ENCODE peak calls at places on chromosomes 2 and 18, in five cellular contexts. Q is endothelial cell, N is HFF-Myc, X is H9, A is WTC11. Z is an unnamed sample.

GRCh38 chr18:2846241-2846637 is 567 bp upstream of the EMILIN2 start:
- DNase-seq in X (no peak), A (peak), Q (no peak), N (no peak), Z (no peak)

GRCh38 chr2:122168799-122169198 is 413.3 kb downstream of the TSN start:
- DNase-seq in X (peak), Q (peak), N (no peak), A (peak), Z (no peak)

GRCh38 chr18:63130176-63130575 is 189.4 kb downstream of the BCL2 start:
- DNase-seq in N (no peak), Q (no peak), X (no peak), A (no peak), Z (no peak)

GRCh38 chr2:61750624-61751023 is 103.2 kb downstream of the FAM161A start:
- DNase-seq in Q (no peak), A (no peak), X (no peak), N (no peak), Z (no peak)

GRCh38 chr18:42141439-42141838 is 186.4 kb downstream of the PIK3C3 start:
- DNase-seq in Q (no peak), N (no peak), X (no peak), A (no peak), Z (no peak)

GRCh38 chr2:68193774-68194372 is 36.2 kb downstream of the PNO1 start:
- DNase-seq in N (peak), A (no peak), Q (no peak), X (no peak), Z (peak)

GRCh38 chr2:3108710-3109702 is 268.6 kb downstream of the EIPR1 start:
- DNase-seq in A (no peak), X (peak), N (no peak), Q (no peak), Z (no peak)

GRCh38 chr2:8515864-8516533 is 165.9 kb upstream of the ID2 start:
- DNase-seq in Q (no peak), A (no peak), X (no peak), N (no peak), Z (no peak)

GRCh38 chr2:235567842-235568241 is 74.0 kb downstream of the AGAP1 start:
- DNase-seq in A (no peak), X (no peak), N (no peak), Q (no peak), Z (no peak)

GRCh38 chr2:212815453-212815852 is 276.9 kb upstream of the ERBB4 start:
- DNase-seq in N (no peak), X (no peak), Q (no peak), A (no peak), Z (no peak)

GRCh38 chr2:202762546-202762945 is 109.0 kb downstream of the ICA1L start:
- DNase-seq in N (no peak), A (no peak), X (no peak), Q (no peak), Z (no peak)

GRCh38 chr2:134420256-134420655 is 166.4 kb downstream of the MGAT5 start:
- DNase-seq in Q (no peak), X (peak), N (no peak), A (no peak), Z (no peak)

GRCh38 chr2:120805011-120805410 is 69.3 kb downstream of the GLI2 start:
- DNase-seq in N (no peak), X (no peak), Q (no peak), A (no peak), Z (no peak)

GRCh38 chr2:238711346-238711745 is 136.5 kb upstream of the TWIST2 start:
- DNase-seq in N (no peak), X (no peak), Q (no peak), A (no peak), Z (no peak)

GRCh38 chr2:191679818-191680600 is 2.1 kb downstream of the NABP1 start:
- DNase-seq in X (no peak), Q (no peak), A (no peak), N (no peak), Z (no peak)

GRCh38 chr2:182593394-182593707 is 122.7 kb upstream of the DNAJC10 start:
- DNase-seq in N (peak), Q (no peak), A (no peak), X (no peak), Z (peak)

GRCh38 chr2:207871911-207872310 is 102.2 kb upstream of the FZD5 start:
- DNase-seq in X (no peak), A (no peak), Q (no peak), N (no peak), Z (no peak)

GRCh38 chr2:145760781-145761649 is 1241.1 kb upstream of the ZEB2 start:
- DNase-seq in N (no peak), X (no peak), Q (no peak), A (no peak), Z (peak)

GRCh38 chr18:7452331-7452730 is 114.8 kb upstream of the PTPRM start:
- DNase-seq in N (no peak), Q (peak), A (peak), X (peak), Z (no peak)

GRCh38 chr2:158724803-158725271 is 70.3 kb upstream of the DAPL1 start:
- DNase-seq in A (no peak), N (no peak), X (no peak), Q (no peak), Z (no peak)

GRCh38 chr2:20571231-20571630 is 79.7 kb downstream of the HS1BP3 start:
- DNase-seq in A (no peak), X (no peak), N (no peak), Q (no peak), Z (no peak)

GRCh38 chr18:36376361-36376760 is 78.8 kb downstream of the FHOD3 start:
- DNase-seq in X (no peak), N (no peak), Q (no peak), A (no peak), Z (no peak)

GRCh38 chr18:63161728-63162195 is 157.8 kb downstream of the BCL2 start:
- DNase-seq in X (no peak), N (peak), Q (no peak), A (no peak), Z (peak)

GRCh38 chr2:7795358-7796199 is 878.4 kb downstream of the RNF144A start:
- DNase-seq in A (no peak), X (no peak), N (no peak), Q (no peak), Z (no peak)

GRCh38 chr2:178271629-178272333 is 77.5 kb downstream of the OSBPL6 start:
- DNase-seq in A (no peak), N (no peak), X (no peak), Q (no peak), Z (peak)

GRCh38 chr2:208057108-208057507 is 31.8 kb upstream of the PLEKHM3 start:
- DNase-seq in N (no peak), Q (no peak), A (no peak), X (no peak), Z (no peak)

GRCh38 chr2:115190459-115190858 is 748.0 kb downstream of the DPP10 start:
- DNase-seq in X (no peak), N (no peak), A (no peak), Q (no peak), Z (no peak)

GRCh38 chr2:18891598-18892345 is 302.4 kb upstream of the NT5C1B start:
- DNase-seq in X (no peak), Q (no peak), N (no peak), A (no peak), Z (no peak)

GRCh38 chr2:162243305-162243693 is at the start of gene FAP:
- DNase-seq in X (no peak), A (no peak), Q (no peak), N (peak), Z (peak)

GRCh38 chr2:68251187-68251854 is 1.0 kb downstream of the PPP3R1 start:
- DNase-seq in N (peak), Q (peak), A (peak), X (peak), Z (peak)

GRCh38 chr2:198700330-198700729 is 757.4 kb downstream of the SATB2 start:
- DNase-seq in A (no peak), Q (no peak), N (no peak), X (no peak), Z (no peak)

GRCh38 chr2:63643486-63643885 is 54.7 kb downstream of the MDH1 start:
- DNase-seq in Q (no peak), N (no peak), A (no peak), X (no peak), Z (no peak)

GRCh38 chr18:79791141-79791972 is 6.4 kb upstream of the KCNG2 start:
- DNase-seq in A (no peak), N (peak), Q (no peak), X (no peak), Z (peak)

GRCh38 chr2:117714761-117715160 is 99.7 kb upstream of the DDX18 start:
- DNase-seq in X (no peak), N (no peak), A (no peak), Q (no peak), Z (no peak)

GRCh38 chr2:239269173-239269865 is 131.5 kb downstream of the HDAC4 start:
- DNase-seq in A (no peak), N (no peak), X (no peak), Q (no peak), Z (no peak)

GRCh38 chr2:27765621-27766286 is 5.8 kb upstream of the MRPL33 start:
- DNase-seq in A (no peak), N (no peak), X (no peak), Q (peak), Z (no peak)

GRCh38 chr2:53210538-53210937 is 557.1 kb upstream of the CHAC2 start:
- DNase-seq in X (peak), A (no peak), N (no peak), Q (no peak), Z (no peak)

GRCh38 chr2:240915526-240916335 is 9.6 kb downstream of the CROCC2 start:
- DNase-seq in X (no peak), N (no peak), Q (no peak), A (peak), Z (no peak)

GRCh38 chr2:240914645-240915525 is 8.7 kb downstream of the CROCC2 start:
- DNase-seq in Q (no peak), N (no peak), X (no peak), A (no peak), Z (no peak)

GRCh38 chr2:240911641-240912265 is 5.6 kb downstream of the CROCC2 start:
- DNase-seq in Q (no peak), N (no peak), X (no peak), A (no peak), Z (no peak)

GRCh38 chr2:240912878-240913809 is 7.0 kb downstream of the CROCC2 start:
- DNase-seq in Q (no peak), A (no peak), N (no peak), X (no peak), Z (no peak)

DNA sequence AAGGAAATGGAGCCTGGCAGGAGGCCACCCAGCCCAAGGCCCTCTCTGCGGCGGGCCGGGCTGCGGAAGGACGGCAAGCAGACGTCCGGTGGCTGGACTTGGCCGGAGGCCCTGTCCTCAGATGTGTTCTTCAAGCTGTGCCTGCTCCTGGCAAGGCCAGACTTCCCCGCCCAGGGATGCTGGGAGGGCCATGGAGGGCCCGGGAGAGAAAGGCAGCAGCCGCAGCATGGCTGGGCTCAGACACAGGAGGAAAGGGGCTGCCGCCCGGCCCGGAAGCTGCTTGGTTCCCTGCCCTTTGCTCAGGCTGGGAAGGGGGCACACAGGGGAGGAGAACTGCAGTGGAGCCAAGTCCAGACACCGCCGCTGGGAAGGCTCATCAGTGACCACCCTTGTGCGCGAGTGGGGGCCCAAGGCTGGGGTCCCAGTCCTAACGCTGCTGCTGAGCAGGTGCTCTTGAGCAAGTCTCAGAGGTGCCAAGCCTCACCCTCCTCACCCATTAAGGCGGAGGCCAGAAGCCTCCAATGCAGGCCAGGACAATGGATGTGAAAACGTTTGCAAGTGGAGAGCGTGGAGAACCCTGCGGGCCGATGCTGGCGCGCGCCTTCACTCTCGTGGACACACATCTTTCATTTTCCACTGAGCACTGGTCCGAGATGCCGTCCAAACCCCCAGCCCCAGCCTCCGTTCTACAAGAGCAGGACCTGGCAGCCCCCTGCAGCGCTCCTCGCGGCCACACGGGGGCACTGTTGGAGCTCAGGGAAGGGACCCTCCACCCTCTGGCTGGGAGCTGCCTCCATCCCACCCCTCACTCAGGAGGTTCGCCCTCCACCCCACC is 7.9 kb downstream of the CROCC2 start:
- DNase-seq in A (peak), Q (peak), X (peak), N (no peak), Z (peak)
- TF ChIP-seq CTCF in A (peak), Q (peak), X (peak), N (peak), Z (peak)

DNA sequence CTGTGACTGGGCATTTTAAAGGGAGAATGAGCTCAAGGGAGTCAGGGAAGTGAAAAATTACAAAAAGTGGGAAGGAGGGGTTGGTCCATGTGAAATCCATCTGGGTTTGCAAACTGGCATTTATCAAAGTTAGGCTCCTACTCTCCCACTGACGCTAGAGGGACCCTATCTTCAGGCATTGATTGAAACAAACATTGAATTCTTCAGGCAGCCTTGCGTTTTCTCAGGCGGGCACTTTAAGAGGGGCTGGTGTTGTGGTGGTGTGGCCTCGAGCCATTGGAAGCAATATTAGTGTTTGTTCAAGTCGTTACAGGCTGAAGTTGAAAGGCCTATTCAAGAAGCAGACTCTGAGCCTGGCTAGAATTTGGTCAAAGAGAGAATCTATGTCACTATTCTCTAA is 36.6 kb downstream of the STON1 start:
- DNase-seq in N (peak), Q (no peak), X (no peak), A (peak), Z (peak)
- TF ChIP-seq CTCF in N (peak), Q (no peak), X (peak), A (no peak), Z (peak)

GRCh38 chr2:152755029-152755428 is 36.6 kb downstream of the ARL6IP6 start:
- DNase-seq in A (peak), X (peak), Q (peak), N (no peak), Z (no peak)
- TF ChIP-seq CTCF in A (peak), X (peak), Q (peak), N (peak), Z (peak)

GRCh38 chr2:232658217-232658785 is 24.9 kb downstream of the EFHD1 start:
- DNase-seq in Q (no peak), X (no peak), N (peak), A (no peak), Z (no peak)
- TF ChIP-seq CTCF in Q (no peak), X (peak), N (peak), A (no peak), Z (no peak)

DNA sequence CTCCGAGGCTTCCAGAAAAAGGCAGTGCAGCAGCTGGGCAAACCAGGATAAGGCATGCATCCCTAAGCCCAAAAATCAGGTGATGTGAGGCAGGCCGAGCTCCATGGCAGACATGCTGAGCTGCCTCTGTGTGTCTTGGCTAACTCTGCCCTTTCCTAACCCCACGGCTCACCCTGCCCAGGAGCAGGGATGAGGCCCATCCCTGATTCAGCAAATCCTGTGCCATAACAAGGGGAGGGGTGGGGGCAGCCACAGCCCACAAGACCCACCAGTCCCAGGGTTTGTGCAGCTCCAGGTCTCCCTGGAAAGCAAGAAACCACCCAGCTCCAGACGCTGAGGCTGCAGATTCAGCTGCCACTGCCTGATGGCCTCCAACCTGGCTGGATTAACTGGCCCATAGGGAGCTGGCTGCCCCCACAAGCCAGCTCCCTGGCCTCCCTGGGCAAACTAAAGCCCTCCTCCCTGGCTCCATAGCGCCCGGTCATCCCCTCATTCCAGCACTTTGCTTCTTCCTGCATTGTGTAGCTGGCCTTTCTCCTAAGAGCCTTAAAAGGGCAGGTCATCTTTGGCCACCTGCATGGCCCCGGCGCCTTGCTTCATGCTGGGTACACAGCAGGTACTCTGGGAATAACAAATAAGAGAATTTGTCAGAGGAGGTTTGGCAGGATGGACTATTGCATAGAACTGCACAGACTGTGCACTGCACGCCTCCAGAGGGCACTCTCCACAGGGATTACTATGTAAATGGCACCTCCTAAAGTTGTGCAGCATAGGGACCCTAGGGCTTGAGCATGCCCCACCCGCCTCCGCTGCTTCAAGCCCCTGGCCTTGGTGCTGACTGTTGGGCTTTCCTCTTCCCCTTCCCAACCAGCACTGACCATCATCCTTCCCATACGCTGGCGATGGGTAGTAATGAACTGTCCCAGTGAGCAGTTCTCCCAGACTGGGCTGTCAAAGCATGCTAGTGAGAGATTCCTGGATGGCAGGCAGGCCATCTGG is 10.7 kb downstream of the STEAP3 start:
- DNase-seq in X (peak), N (no peak), A (peak), Q (peak), Z (no peak)
- TF ChIP-seq CTCF in X (peak), N (peak), A (no peak), Q (no peak), Z (peak)

Z was measured in astrocyte of the cerebellum.